ENCODE peak calls at places on chromosomes 2 and 18, in nine cellular contexts. One of them, this sample, is unnamed.

GRCh38 chr2:30713698-30714097 is 93.5 kb downstream of the CAPN13 start:
- DNase-seq in fibroblast of pulmonary artery: no peak
- DNase-seq in G401: no peak
- DNase-seq in ascending aorta: peak
- DNase-seq in NCI-H1417: no peak
- DNase-seq in transverse colon: no peak
- DNase-seq in NCI-H2081: no peak
- DNase-seq in neural crest cell: no peak
- DNase-seq in stimulated activated CD8-positive, alpha-beta memory T cell treated with anti-CD3 and anti-CD28 coated beads, Interleukin-4, amount 100 ng/mL, for 48 hours: no peak
- DNase-seq in this sample: no peak

GRCh38 chr2:96642564-96643350 is at the start of gene FER1L5:
- DNase-seq in fibroblast of pulmonary artery: peak
- DNase-seq in G401: peak
- DNase-seq in ascending aorta: no peak
- DNase-seq in NCI-H1417: peak
- DNase-seq in transverse colon: no peak
- DNase-seq in NCI-H2081: no peak
- DNase-seq in neural crest cell: peak
- DNase-seq in stimulated activated CD8-positive, alpha-beta memory T cell treated with anti-CD3 and anti-CD28 coated beads, Interleukin-4, amount 100 ng/mL, for 48 hours: no peak
- DNase-seq in this sample: no peak

GRCh38 chr2:217538719-217539118 is 464.1 kb downstream of the TNS1 start:
- DNase-seq in fibroblast of pulmonary artery: no peak
- DNase-seq in G401: no peak
- DNase-seq in ascending aorta: no peak
- DNase-seq in NCI-H1417: peak
- DNase-seq in transverse colon: no peak
- DNase-seq in NCI-H2081: no peak
- DNase-seq in neural crest cell: no peak
- DNase-seq in stimulated activated CD8-positive, alpha-beta memory T cell treated with anti-CD3 and anti-CD28 coated beads, Interleukin-4, amount 100 ng/mL, for 48 hours: no peak
- DNase-seq in this sample: no peak

GRCh38 chr18:7904529-7904928 is 337.4 kb downstream of the PTPRM start:
- DNase-seq in fibroblast of pulmonary artery: peak
- DNase-seq in G401: no peak
- DNase-seq in ascending aorta: no peak
- DNase-seq in NCI-H1417: no peak
- DNase-seq in transverse colon: no peak
- DNase-seq in NCI-H2081: no peak
- DNase-seq in neural crest cell: no peak
- DNase-seq in stimulated activated CD8-positive, alpha-beta memory T cell treated with anti-CD3 and anti-CD28 coated beads, Interleukin-4, amount 100 ng/mL, for 48 hours: no peak
- DNase-seq in this sample: no peak

GRCh38 chr2:211434773-211435172 is 878.4 kb downstream of the CPS1 start:
- DNase-seq in fibroblast of pulmonary artery: no peak
- DNase-seq in G401: no peak
- DNase-seq in ascending aorta: no peak
- DNase-seq in NCI-H1417: no peak
- DNase-seq in transverse colon: no peak
- DNase-seq in NCI-H2081: no peak
- DNase-seq in neural crest cell: no peak
- DNase-seq in stimulated activated CD8-positive, alpha-beta memory T cell treated with anti-CD3 and anti-CD28 coated beads, Interleukin-4, amount 100 ng/mL, for 48 hours: no peak
- DNase-seq in this sample: no peak

GRCh38 chr18:23226930-23227728 is 91.8 kb downstream of the CABLES1 start:
- DNase-seq in fibroblast of pulmonary artery: peak
- DNase-seq in G401: no peak
- DNase-seq in ascending aorta: peak
- DNase-seq in NCI-H1417: no peak
- DNase-seq in transverse colon: no peak
- DNase-seq in NCI-H2081: no peak
- DNase-seq in neural crest cell: no peak
- DNase-seq in stimulated activated CD8-positive, alpha-beta memory T cell treated with anti-CD3 and anti-CD28 coated beads, Interleukin-4, amount 100 ng/mL, for 48 hours: no peak
- DNase-seq in this sample: no peak

GRCh38 chr2:162161634-162162033 is 9.6 kb upstream of the GCG start:
- DNase-seq in fibroblast of pulmonary artery: no peak
- DNase-seq in G401: no peak
- DNase-seq in ascending aorta: no peak
- DNase-seq in NCI-H1417: no peak
- DNase-seq in transverse colon: no peak
- DNase-seq in NCI-H2081: no peak
- DNase-seq in neural crest cell: no peak
- DNase-seq in stimulated activated CD8-positive, alpha-beta memory T cell treated with anti-CD3 and anti-CD28 coated beads, Interleukin-4, amount 100 ng/mL, for 48 hours: no peak
- DNase-seq in this sample: no peak

GRCh38 chr2:42917374-42918017 is 125.1 kb upstream of the HAAO start:
- DNase-seq in fibroblast of pulmonary artery: peak
- DNase-seq in G401: no peak
- DNase-seq in ascending aorta: no peak
- DNase-seq in NCI-H1417: no peak
- DNase-seq in transverse colon: peak
- DNase-seq in NCI-H2081: no peak
- DNase-seq in neural crest cell: no peak
- DNase-seq in stimulated activated CD8-positive, alpha-beta memory T cell treated with anti-CD3 and anti-CD28 coated beads, Interleukin-4, amount 100 ng/mL, for 48 hours: no peak
- DNase-seq in this sample: no peak

GRCh38 chr18:45167109-45167551 is 448.1 kb upstream of the SLC14A2 start:
- DNase-seq in fibroblast of pulmonary artery: no peak
- DNase-seq in G401: no peak
- DNase-seq in ascending aorta: no peak
- DNase-seq in NCI-H1417: no peak
- DNase-seq in transverse colon: peak
- DNase-seq in NCI-H2081: no peak
- DNase-seq in neural crest cell: no peak
- DNase-seq in stimulated activated CD8-positive, alpha-beta memory T cell treated with anti-CD3 and anti-CD28 coated beads, Interleukin-4, amount 100 ng/mL, for 48 hours: no peak
- DNase-seq in this sample: no peak

GRCh38 chr18:12744103-12744502 is 41.3 kb downstream of the PSMG2 start:
- DNase-seq in fibroblast of pulmonary artery: peak
- DNase-seq in G401: peak
- DNase-seq in ascending aorta: no peak
- DNase-seq in NCI-H1417: peak
- DNase-seq in transverse colon: no peak
- DNase-seq in NCI-H2081: no peak
- DNase-seq in neural crest cell: no peak
- DNase-seq in stimulated activated CD8-positive, alpha-beta memory T cell treated with anti-CD3 and anti-CD28 coated beads, Interleukin-4, amount 100 ng/mL, for 48 hours: no peak
- DNase-seq in this sample: peak

GRCh38 chr18:47683774-47684173 is 246.7 kb downstream of the SMAD2 start:
- DNase-seq in fibroblast of pulmonary artery: no peak
- DNase-seq in G401: no peak
- DNase-seq in ascending aorta: no peak
- DNase-seq in NCI-H1417: no peak
- DNase-seq in transverse colon: no peak
- DNase-seq in NCI-H2081: no peak
- DNase-seq in neural crest cell: no peak
- DNase-seq in stimulated activated CD8-positive, alpha-beta memory T cell treated with anti-CD3 and anti-CD28 coated beads, Interleukin-4, amount 100 ng/mL, for 48 hours: no peak
- DNase-seq in this sample: no peak

GRCh38 chr2:147888665-147889064 is 43.8 kb downstream of the ACVR2A start:
- DNase-seq in fibroblast of pulmonary artery: no peak
- DNase-seq in G401: no peak
- DNase-seq in ascending aorta: no peak
- DNase-seq in NCI-H1417: no peak
- DNase-seq in transverse colon: no peak
- DNase-seq in NCI-H2081: no peak
- DNase-seq in neural crest cell: no peak
- DNase-seq in stimulated activated CD8-positive, alpha-beta memory T cell treated with anti-CD3 and anti-CD28 coated beads, Interleukin-4, amount 100 ng/mL, for 48 hours: no peak
- DNase-seq in this sample: no peak

GRCh38 chr2:133418021-133418420 is 150.2 kb downstream of the NCKAP5 start:
- DNase-seq in fibroblast of pulmonary artery: no peak
- DNase-seq in G401: no peak
- DNase-seq in ascending aorta: no peak
- DNase-seq in NCI-H1417: no peak
- DNase-seq in transverse colon: no peak
- DNase-seq in NCI-H2081: no peak
- DNase-seq in neural crest cell: no peak
- DNase-seq in stimulated activated CD8-positive, alpha-beta memory T cell treated with anti-CD3 and anti-CD28 coated beads, Interleukin-4, amount 100 ng/mL, for 48 hours: no peak
- DNase-seq in this sample: no peak

GRCh38 chr2:39065616-39066015 is 55.2 kb downstream of the SOS1 start:
- DNase-seq in fibroblast of pulmonary artery: no peak
- DNase-seq in G401: no peak
- DNase-seq in ascending aorta: no peak
- DNase-seq in NCI-H1417: no peak
- DNase-seq in transverse colon: no peak
- DNase-seq in NCI-H2081: no peak
- DNase-seq in neural crest cell: no peak
- DNase-seq in stimulated activated CD8-positive, alpha-beta memory T cell treated with anti-CD3 and anti-CD28 coated beads, Interleukin-4, amount 100 ng/mL, for 48 hours: no peak
- DNase-seq in this sample: no peak

GRCh38 chr18:13556497-13556896 is 169.9 kb downstream of the FAM210A start:
- DNase-seq in fibroblast of pulmonary artery: no peak
- DNase-seq in G401: no peak
- DNase-seq in ascending aorta: no peak
- DNase-seq in NCI-H1417: no peak
- DNase-seq in transverse colon: no peak
- DNase-seq in NCI-H2081: no peak
- DNase-seq in neural crest cell: no peak
- DNase-seq in stimulated activated CD8-positive, alpha-beta memory T cell treated with anti-CD3 and anti-CD28 coated beads, Interleukin-4, amount 100 ng/mL, for 48 hours: no peak
- DNase-seq in this sample: no peak

GRCh38 chr2:21317131-21317530 is 193.4 kb downstream of the TDRD15 start:
- DNase-seq in fibroblast of pulmonary artery: peak
- DNase-seq in G401: peak
- DNase-seq in ascending aorta: peak
- DNase-seq in NCI-H1417: peak
- DNase-seq in transverse colon: peak
- DNase-seq in NCI-H2081: peak
- DNase-seq in neural crest cell: peak
- DNase-seq in stimulated activated CD8-positive, alpha-beta memory T cell treated with anti-CD3 and anti-CD28 coated beads, Interleukin-4, amount 100 ng/mL, for 48 hours: peak
- DNase-seq in this sample: peak

GRCh38 chr2:128263902-128264331 is 54.8 kb downstream of the HS6ST1 start:
- DNase-seq in fibroblast of pulmonary artery: no peak
- DNase-seq in G401: no peak
- DNase-seq in ascending aorta: no peak
- DNase-seq in NCI-H1417: no peak
- DNase-seq in transverse colon: peak
- DNase-seq in NCI-H2081: no peak
- DNase-seq in neural crest cell: no peak
- DNase-seq in stimulated activated CD8-positive, alpha-beta memory T cell treated with anti-CD3 and anti-CD28 coated beads, Interleukin-4, amount 100 ng/mL, for 48 hours: no peak
- DNase-seq in this sample: no peak

GRCh38 chr2:207334631-207335371 is 169.1 kb upstream of the KLF7 start:
- DNase-seq in fibroblast of pulmonary artery: peak
- DNase-seq in G401: peak
- DNase-seq in ascending aorta: peak
- DNase-seq in NCI-H1417: no peak
- DNase-seq in transverse colon: peak
- DNase-seq in NCI-H2081: no peak
- DNase-seq in neural crest cell: peak
- DNase-seq in stimulated activated CD8-positive, alpha-beta memory T cell treated with anti-CD3 and anti-CD28 coated beads, Interleukin-4, amount 100 ng/mL, for 48 hours: peak
- DNase-seq in this sample: no peak

GRCh38 chr2:198438326-198438725 is 633.9 kb downstream of the PLCL1 start:
- DNase-seq in fibroblast of pulmonary artery: no peak
- DNase-seq in G401: no peak
- DNase-seq in ascending aorta: no peak
- DNase-seq in NCI-H1417: no peak
- DNase-seq in transverse colon: no peak
- DNase-seq in NCI-H2081: no peak
- DNase-seq in neural crest cell: no peak
- DNase-seq in stimulated activated CD8-positive, alpha-beta memory T cell treated with anti-CD3 and anti-CD28 coated beads, Interleukin-4, amount 100 ng/mL, for 48 hours: no peak
- DNase-seq in this sample: no peak

GRCh38 chr2:121754851-121755236 is 607 bp upstream of the TSN start:
- DNase-seq in fibroblast of pulmonary artery: no peak
- DNase-seq in G401: no peak
- DNase-seq in ascending aorta: no peak
- DNase-seq in NCI-H1417: no peak
- DNase-seq in transverse colon: no peak
- DNase-seq in NCI-H2081: no peak
- DNase-seq in neural crest cell: no peak
- DNase-seq in stimulated activated CD8-positive, alpha-beta memory T cell treated with anti-CD3 and anti-CD28 coated beads, Interleukin-4, amount 100 ng/mL, for 48 hours: no peak
- DNase-seq in this sample: no peak

GRCh38 chr2:21438949-21439348 is 315.2 kb downstream of the TDRD15 start:
- DNase-seq in fibroblast of pulmonary artery: peak
- DNase-seq in G401: no peak
- DNase-seq in ascending aorta: no peak
- DNase-seq in NCI-H1417: no peak
- DNase-seq in transverse colon: no peak
- DNase-seq in NCI-H2081: no peak
- DNase-seq in neural crest cell: no peak
- DNase-seq in stimulated activated CD8-positive, alpha-beta memory T cell treated with anti-CD3 and anti-CD28 coated beads, Interleukin-4, amount 100 ng/mL, for 48 hours: no peak
- DNase-seq in this sample: no peak

GRCh38 chr2:24359701-24360049 is 661 bp downstream of the ITSN2 start:
- DNase-seq in fibroblast of pulmonary artery: peak
- DNase-seq in G401: peak
- DNase-seq in ascending aorta: peak
- DNase-seq in NCI-H1417: peak
- DNase-seq in transverse colon: peak
- DNase-seq in NCI-H2081: peak
- DNase-seq in neural crest cell: no peak
- DNase-seq in stimulated activated CD8-positive, alpha-beta memory T cell treated with anti-CD3 and anti-CD28 coated beads, Interleukin-4, amount 100 ng/mL, for 48 hours: peak
- DNase-seq in this sample: peak

GRCh38 chr18:59085126-59085794 is 54.4 kb upstream of the SEC11C start:
- DNase-seq in fibroblast of pulmonary artery: no peak
- DNase-seq in G401: no peak
- DNase-seq in ascending aorta: no peak
- DNase-seq in NCI-H1417: peak
- DNase-seq in transverse colon: no peak
- DNase-seq in NCI-H2081: no peak
- DNase-seq in neural crest cell: no peak
- DNase-seq in stimulated activated CD8-positive, alpha-beta memory T cell treated with anti-CD3 and anti-CD28 coated beads, Interleukin-4, amount 100 ng/mL, for 48 hours: no peak
- DNase-seq in this sample: peak

GRCh38 chr18:26405190-26405781 is 143.1 kb downstream of the KCTD1 start:
- DNase-seq in fibroblast of pulmonary artery: peak
- DNase-seq in G401: peak
- DNase-seq in ascending aorta: no peak
- DNase-seq in NCI-H1417: peak
- DNase-seq in transverse colon: peak
- DNase-seq in NCI-H2081: peak
- DNase-seq in neural crest cell: no peak
- DNase-seq in stimulated activated CD8-positive, alpha-beta memory T cell treated with anti-CD3 and anti-CD28 coated beads, Interleukin-4, amount 100 ng/mL, for 48 hours: no peak
- DNase-seq in this sample: peak

GRCh38 chr2:98454073-98454472 is 9.4 kb downstream of the INPP4A start:
- DNase-seq in fibroblast of pulmonary artery: no peak
- DNase-seq in G401: no peak
- DNase-seq in ascending aorta: no peak
- DNase-seq in NCI-H1417: no peak
- DNase-seq in transverse colon: no peak
- DNase-seq in NCI-H2081: no peak
- DNase-seq in neural crest cell: no peak
- DNase-seq in stimulated activated CD8-positive, alpha-beta memory T cell treated with anti-CD3 and anti-CD28 coated beads, Interleukin-4, amount 100 ng/mL, for 48 hours: no peak
- DNase-seq in this sample: no peak

GRCh38 chr18:8478166-8478967 is 130.9 kb upstream of the RAB12 start:
- DNase-seq in fibroblast of pulmonary artery: peak
- DNase-seq in G401: peak
- DNase-seq in ascending aorta: no peak
- DNase-seq in NCI-H1417: peak
- DNase-seq in transverse colon: peak
- DNase-seq in NCI-H2081: peak
- DNase-seq in neural crest cell: peak
- DNase-seq in stimulated activated CD8-positive, alpha-beta memory T cell treated with anti-CD3 and anti-CD28 coated beads, Interleukin-4, amount 100 ng/mL, for 48 hours: peak
- DNase-seq in this sample: peak

GRCh38 chr2:185279999-185280398 is 458.6 kb upstream of the FSIP2 start:
- DNase-seq in fibroblast of pulmonary artery: peak
- DNase-seq in G401: no peak
- DNase-seq in ascending aorta: no peak
- DNase-seq in NCI-H1417: peak
- DNase-seq in transverse colon: no peak
- DNase-seq in NCI-H2081: no peak
- DNase-seq in neural crest cell: no peak
- DNase-seq in stimulated activated CD8-positive, alpha-beta memory T cell treated with anti-CD3 and anti-CD28 coated beads, Interleukin-4, amount 100 ng/mL, for 48 hours: no peak
- DNase-seq in this sample: peak

GRCh38 chr2:86788881-86789686 is 1.6 kb downstream of the CD8A start:
- DNase-seq in fibroblast of pulmonary artery: no peak
- DNase-seq in G401: no peak
- DNase-seq in ascending aorta: no peak
- DNase-seq in NCI-H1417: no peak
- DNase-seq in transverse colon: no peak
- DNase-seq in NCI-H2081: no peak
- DNase-seq in neural crest cell: no peak
- DNase-seq in stimulated activated CD8-positive, alpha-beta memory T cell treated with anti-CD3 and anti-CD28 coated beads, Interleukin-4, amount 100 ng/mL, for 48 hours: peak
- DNase-seq in this sample: no peak

GRCh38 chr2:38192046-38192445 is 116.1 kb upstream of the CYP1B1 start:
- DNase-seq in fibroblast of pulmonary artery: no peak
- DNase-seq in G401: no peak
- DNase-seq in ascending aorta: no peak
- DNase-seq in NCI-H1417: no peak
- DNase-seq in transverse colon: no peak
- DNase-seq in NCI-H2081: no peak
- DNase-seq in neural crest cell: no peak
- DNase-seq in stimulated activated CD8-positive, alpha-beta memory T cell treated with anti-CD3 and anti-CD28 coated beads, Interleukin-4, amount 100 ng/mL, for 48 hours: no peak
- DNase-seq in this sample: no peak

GRCh38 chr2:142290931-142291330 is 160.1 kb upstream of the LRP1B start:
- DNase-seq in fibroblast of pulmonary artery: peak
- DNase-seq in G401: no peak
- DNase-seq in ascending aorta: no peak
- DNase-seq in NCI-H1417: peak
- DNase-seq in transverse colon: no peak
- DNase-seq in NCI-H2081: no peak
- DNase-seq in neural crest cell: no peak
- DNase-seq in stimulated activated CD8-positive, alpha-beta memory T cell treated with anti-CD3 and anti-CD28 coated beads, Interleukin-4, amount 100 ng/mL, for 48 hours: no peak
- DNase-seq in this sample: peak

GRCh38 chr2:174005801-174006419 is 40.7 kb upstream of the SP3 start:
- DNase-seq in fibroblast of pulmonary artery: no peak
- DNase-seq in G401: no peak
- DNase-seq in ascending aorta: no peak
- DNase-seq in NCI-H1417: peak
- DNase-seq in transverse colon: no peak
- DNase-seq in NCI-H2081: no peak
- DNase-seq in neural crest cell: no peak
- DNase-seq in stimulated activated CD8-positive, alpha-beta memory T cell treated with anti-CD3 and anti-CD28 coated beads, Interleukin-4, amount 100 ng/mL, for 48 hours: no peak
- DNase-seq in this sample: no peak